ENCODE peak calls at places on chromosome 4, in four cellular contexts. T is prostate gland, H is transverse colon, J is stomach. Y is an unnamed sample.

GRCh38 chr4:76535603-76536380 is 100.8 kb downstream of the SHROOM3 start:
- DNase-seq in T (no peak), H (no peak), J (no peak), Y (no peak)

GRCh38 chr4:8696369-8697127 is 104.0 kb downstream of the CPZ start:
- DNase-seq in T (no peak), H (no peak), J (no peak), Y (no peak)

GRCh38 chr4:119299221-119300071 is 22.5 kb downstream of the FABP2 start:
- DNase-seq in T (no peak), H (no peak), J (no peak), Y (peak; percentile 10)

GRCh38 chr4:26235500-26235899 is 85.3 kb upstream of the RBPJ start:
- DNase-seq in T (no peak), H (peak; percentile 60), J (peak; percentile 33), Y (no peak)

GRCh38 chr4:86334020-86334750 is 25.7 kb downstream of the MAPK10 start:
- DNase-seq in T (no peak), H (no peak), J (no peak), Y (no peak)

GRCh38 chr4:36917413-36917812 is 327.1 kb upstream of the NWD2 start:
- DNase-seq in T (no peak), H (no peak), J (no peak), Y (no peak)

GRCh38 chr4:96455045-96455720 is 615.3 kb downstream of the PDHA2 start:
- DNase-seq in T (no peak), H (no peak), J (no peak), Y (no peak)

GRCh38 chr4:94941706-94942105 is 184.0 kb downstream of the BMPR1B start:
- DNase-seq in T (no peak), H (no peak), J (no peak), Y (no peak)

DNA sequence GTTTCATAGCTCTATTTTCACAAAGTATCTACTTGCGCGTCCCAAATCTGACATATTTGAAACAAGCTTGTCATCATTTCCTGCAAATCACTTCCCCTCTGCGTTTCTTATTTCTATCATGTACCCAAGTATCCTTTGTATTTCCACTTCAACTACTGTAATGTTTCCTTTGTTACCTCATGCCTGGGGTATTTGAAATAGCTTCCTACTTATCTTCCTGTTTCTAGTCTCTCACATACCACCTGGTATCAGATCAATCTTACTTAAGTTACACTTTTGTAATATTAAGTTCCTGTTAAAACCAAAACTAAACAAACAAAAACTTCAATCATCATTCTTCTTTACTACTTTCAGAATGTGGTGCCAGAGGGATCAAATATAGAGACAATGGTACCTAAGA is 93.6 kb upstream of the SMAD1 start:
- DNase-seq in T (no peak), H (no peak), J (no peak), Y (no peak)
- TF ChIP-seq POLR2AphosphoS5 in T (no peak), H (no peak), J (no peak), Y (no peak)

GRCh38 chr4:73104695-73105094 is 35.2 kb upstream of the COX18 start:
- DNase-seq in T (no peak), H (no peak), J (no peak), Y (no peak)
- H3K27ac ChIP-seq in T (no peak overlapping the region), H (no peak overlapping the region), J (no peak overlapping the region), Y (no peak overlapping the region)

DNA sequence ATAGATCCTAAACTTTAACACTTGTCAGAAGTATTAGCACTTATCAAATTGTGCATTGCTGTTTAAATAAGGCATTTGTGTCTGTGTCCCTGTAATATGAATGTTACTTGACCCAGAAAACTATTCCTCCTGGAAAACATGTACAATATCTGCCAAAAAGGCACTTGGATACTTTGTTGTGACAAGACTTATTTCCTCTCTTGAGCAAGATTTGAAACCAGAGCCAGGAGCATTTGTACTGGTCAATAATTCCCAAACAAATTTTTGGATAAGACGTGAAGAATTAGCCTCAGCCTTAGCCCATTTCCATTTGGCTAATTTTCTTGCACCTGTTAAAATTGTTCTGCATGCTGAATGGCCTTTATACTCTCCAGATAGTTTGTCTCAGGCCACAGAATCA is 176.3 kb upstream of the GK2 start:
- DNase-seq in T (no peak), H (no peak), J (no peak), Y (no peak)
- TF ChIP-seq POLR2AphosphoS5 in T (no peak), H (no peak), J (peak; percentile 48), Y (no peak)

DNA sequence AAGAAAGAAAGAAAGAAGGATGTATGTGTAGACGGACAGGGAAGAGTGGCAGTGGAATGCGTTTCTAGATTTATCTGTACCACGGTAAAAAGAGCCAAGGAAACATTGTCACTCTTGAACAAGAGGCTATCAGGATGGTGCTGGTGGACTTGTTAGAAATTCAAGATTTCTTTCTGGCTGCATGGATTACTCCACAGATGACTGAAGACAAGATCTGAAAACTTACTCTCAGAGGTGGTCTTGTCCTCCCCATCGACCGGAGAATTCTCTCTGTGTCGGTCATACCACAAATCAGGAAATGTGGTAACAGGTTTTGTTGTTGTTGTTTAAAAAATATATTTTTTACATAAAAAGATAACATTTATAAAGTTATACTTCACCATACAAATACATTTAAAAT is 11.8 kb downstream of the DSPP start:
- DNase-seq in T (no peak), H (no peak), J (no peak), Y (no peak)
- H3K27ac ChIP-seq in T (no peak overlapping the region), H (peak overlapping the region; percentile 47), J (no peak overlapping the region), Y (no peak overlapping the region)